ENCODE peak calls at places on chromosomes 11 and 22, in eight cellular contexts. W, E, Q, F, N, I, O and X are unnamed samples.

GRCh38 chr11:117037279-117037951 is 60.8 kb downstream of the SIK3 start:
- DNase-seq in I (no peak), F (no peak), W (no peak), Q (peak; percentile 82), E (no peak), O (no peak), N (no peak), X (no peak)

GRCh38 chr22:50278956-50279619 is 8.9 kb upstream of the MAPK11 start:
- DNase-seq in O (no peak), F (no peak), E (no peak), I (no peak), W (no peak), Q (no peak), N (no peak), X (no peak)

GRCh38 chr11:8403310-8403709 is 139.6 kb upstream of the LMO1 start:
- DNase-seq in F (no peak), I (no peak), Q (peak; percentile 17), W (no peak), E (no peak), N (no peak), O (no peak), X (no peak)

GRCh38 chr22:41862530-41863266 is 29.8 kb downstream of the SREBF2 start:
- DNase-seq in Q (no peak), E (no peak), N (no peak), F (peak; percentile 81), O (no peak), W (no peak), I (no peak), X (peak; percentile 70)

GRCh38 chr11:126152586-126152985 is 58.9 kb downstream of the RPUSD4 start:
- DNase-seq in W (no peak), Q (peak; percentile 47), E (no peak), N (no peak), F (no peak), I (no peak), O (no peak), X (no peak)

GRCh38 chr11:99171330-99171729 is 150.6 kb downstream of the CNTN5 start:
- DNase-seq in E (no peak), F (no peak), N (no peak), O (no peak), Q (no peak), W (no peak), I (no peak), X (no peak)

GRCh38 chr11:62122076-62122475 is 1.7 kb upstream of the INCENP start:
- DNase-seq in W (peak; percentile 21), I (no peak), Q (no peak), O (no peak), F (no peak), E (no peak), N (peak; percentile 43), X (no peak)

GRCh38 chr11:70916321-70916720 is 336.1 kb downstream of the SHANK2 start:
- DNase-seq in E (no peak), Q (no peak), O (no peak), N (no peak), W (no peak), F (peak; percentile 25), I (no peak), X (no peak)

GRCh38 chr22:29197096-29197495 is 8.6 kb upstream of the EMID1 start:
- DNase-seq in O (no peak), N (no peak), Q (no peak), W (no peak), E (no peak), I (no peak), F (no peak), X (no peak)

GRCh38 chr11:119175493-119176077 is 7.1 kb downstream of the NLRX1 start:
- DNase-seq in E (no peak), I (no peak), F (no peak), W (no peak), O (no peak), Q (peak; percentile 34), N (no peak), X (no peak)

GRCh38 chr11:59141673-59142460 is 789 bp upstream of the FAM111A start:
- DNase-seq in N (no peak), E (no peak), Q (no peak), I (no peak), W (no peak), O (no peak), F (no peak), X (no peak)

GRCh38 chr11:108115495-108116140 is 5.7 kb upstream of the ACAT1 start:
- DNase-seq in F (no peak), E (peak; percentile 72), W (no peak), N (peak; percentile 53), I (no peak), Q (peak; percentile 93), O (peak; percentile 95), X (no peak)

GRCh38 chr11:105696000-105696399 is 86.1 kb downstream of the GRIA4 start:
- DNase-seq in O (no peak), E (no peak), F (no peak), Q (no peak), I (no peak), W (no peak), N (no peak), X (no peak)

GRCh38 chr11:45918331-45918941 is 759 bp upstream of the PEX16 start:
- DNase-seq in W (no peak), N (peak; percentile 66), Q (peak; percentile 78), I (no peak), O (peak; percentile 88), F (peak; percentile 95), E (no peak), X (peak; percentile 89)

GRCh38 chr11:110287537-110287936 is 8.9 kb downstream of the RDX start:
- DNase-seq in O (no peak), F (no peak), W (no peak), Q (no peak), I (no peak), N (no peak), E (no peak), X (no peak)

GRCh38 chr11:47861762-47862161 is 13.6 kb upstream of the NUP160 start:
- DNase-seq in I (no peak), F (no peak), Q (no peak), N (peak; percentile 72), W (no peak), E (no peak), O (no peak), X (no peak)

GRCh38 chr22:49632199-49633009 is 195.3 kb downstream of the BRD1 start:
- DNase-seq in E (no peak), Q (peak; percentile 76), F (no peak), O (peak; percentile 54), I (no peak), W (peak; percentile 7), N (peak; percentile 55), X (peak; percentile 80)

GRCh38 chr11:61270354-61271070 is 24.6 kb downstream of the VWCE start:
- DNase-seq in I (peak; percentile 9), E (no peak), Q (no peak), N (no peak), W (no peak), O (no peak), F (no peak), X (peak; percentile 56)

GRCh38 chr11:78256962-78257361 is 68.2 kb downstream of the USP35 start:
- DNase-seq in N (no peak), O (peak; percentile 88), Q (peak; percentile 91), I (peak; percentile 33), E (peak; percentile 62), F (no peak), W (no peak), X (no peak)

DNA sequence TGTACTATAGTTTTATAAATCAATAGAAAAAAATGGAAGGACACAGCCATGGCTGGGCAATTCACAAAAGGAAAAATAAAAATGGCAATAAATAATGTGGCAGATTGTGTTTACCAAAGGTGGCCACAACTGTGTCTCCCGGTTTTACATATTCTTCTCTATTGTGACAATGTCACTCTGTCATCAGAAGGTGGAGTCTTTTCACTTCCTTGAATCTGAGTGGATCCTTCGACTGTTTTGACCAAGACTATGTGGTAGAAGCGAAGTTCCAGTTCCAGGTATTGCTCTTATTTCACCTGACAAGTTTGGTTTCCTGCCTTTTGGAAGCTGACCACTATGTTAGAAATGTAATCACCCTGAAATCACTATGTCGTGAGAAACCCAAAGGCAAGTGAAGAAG is 31.0 kb upstream of the HSD17B12 start:
- DNase-seq in E (no peak), Q (no peak), W (no peak), F (no peak), N (no peak), I (no peak), O (no peak), X (no peak)
- TF ChIP-seq CTCF in E (no peak), Q (no peak), W (no peak), F (no peak), N (no peak), I (no peak), O (no peak), X (no peak)

DNA sequence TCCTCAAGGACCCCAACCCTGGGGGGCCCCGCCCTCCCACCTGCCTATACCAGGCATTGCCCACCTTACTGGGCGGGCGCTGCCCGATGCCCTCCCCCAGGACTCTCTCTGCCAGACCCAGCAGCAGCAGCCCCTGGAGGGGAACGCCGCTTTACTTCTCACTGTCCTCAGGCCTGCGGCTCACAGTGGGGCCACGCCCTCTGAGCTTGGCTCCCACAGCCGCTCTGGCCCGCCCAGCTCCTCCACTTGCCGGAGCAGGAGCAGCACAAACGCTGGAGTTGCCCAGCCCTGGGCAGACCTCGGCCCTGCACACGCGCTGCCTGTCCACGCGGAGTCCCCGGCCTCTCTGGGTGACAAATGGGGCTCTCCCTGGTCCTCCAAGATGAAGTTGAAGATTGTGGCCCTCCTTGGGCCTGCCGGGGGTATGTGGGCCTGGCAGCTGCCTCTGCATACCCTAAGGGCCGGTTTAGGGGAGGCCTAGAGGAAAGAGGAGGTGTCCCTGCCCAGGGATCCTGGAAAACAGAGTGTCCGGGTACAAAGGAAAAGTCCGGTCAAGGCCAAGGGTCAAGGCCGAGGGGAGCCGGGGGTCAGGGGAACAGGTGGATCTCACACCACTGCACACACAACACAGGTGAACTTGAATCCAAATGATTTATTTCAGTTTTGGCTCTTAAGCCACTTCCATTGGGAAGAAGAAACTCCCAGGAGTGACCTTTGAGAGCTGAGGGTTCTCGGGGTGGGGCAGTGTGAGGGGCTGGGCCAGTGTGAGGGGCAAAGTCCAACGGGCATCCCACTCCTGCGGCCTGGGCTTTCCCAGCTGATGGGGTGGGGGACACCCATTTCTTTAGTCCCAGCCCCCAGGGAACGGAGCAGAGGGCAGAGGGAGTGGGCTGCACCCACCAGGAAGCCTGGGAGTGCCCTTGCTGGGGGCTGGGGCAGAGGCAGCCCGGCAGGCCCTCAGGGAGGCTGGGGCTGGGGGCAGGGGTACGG is 674 bp upstream of the BAIAP2L2 start:
- DNase-seq in N (peak; percentile 74), I (no peak), Q (no peak), F (no peak), W (no peak), E (no peak), O (no peak), X (no peak)
- TF ChIP-seq CTCF in N (no peak), I (no peak), Q (no peak), F (no peak), W (no peak), E (no peak), O (no peak), X (no peak)

GRCh38 chr11:449889-450808 is at the start of gene PTDSS2:
- DNase-seq in F (peak; percentile 99), W (peak; percentile 91), N (peak; percentile 97), Q (peak; percentile 95), I (peak; percentile 64), E (peak; percentile 84), O (peak; percentile 97), X (peak; percentile 98)
- TF ChIP-seq CTCF in F (no peak), W (no peak), N (no peak), Q (no peak), I (no peak), E (no peak), O (no peak), X (no peak)

GRCh38 chr11:86468169-86468568 is 93.5 kb downstream of the CCDC81 start:
- DNase-seq in I (no peak), O (no peak), Q (no peak), W (no peak), F (no peak), E (no peak), N (no peak), X (no peak)
- TF ChIP-seq CTCF in I (no peak), O (no peak), Q (no peak), W (no peak), F (no peak), E (no peak), N (no peak), X (no peak)